ENCODE peak calls at places on chromosomes 13 and 19, in six cellular contexts. A is astrocyte of the spinal cord; B is naive thymus-derived CD8-positive, alpha-beta T cell; R is stomach; H is activated CD4-positive, CD25-positive, alpha-beta regulatory T cell; E is MV-4-11. U is an unnamed sample.

GRCh38 chr13:114106991-114107685 is 25.3 kb downstream of the RASA3 start:
- DNase-seq in A (no peak), B (no peak), R (no peak), H (no peak), E (no peak), U (no peak)

GRCh38 chr19:595326-596262 is 5.9 kb downstream of the HCN2 start:
- DNase-seq in A (no peak), B (no peak), R (no peak), H (no peak), E (no peak), U (no peak)

GRCh38 chr19:33404916-33405315 is 31.4 kb downstream of the CEBPG start:
- DNase-seq in A (no peak), B (no peak), R (no peak), H (no peak), E (no peak), U (no peak)

GRCh38 chr13:51501096-51501495 is 48.3 kb upstream of the INTS6 start:
- DNase-seq in A (no peak), B (no peak), R (no peak), H (no peak), E (no peak), U (no peak)

GRCh38 chr13:83878691-83879410 is 3.4 kb downstream of the SLITRK1 start:
- DNase-seq in A (no peak), B (no peak), R (no peak), H (no peak), E (no peak), U (no peak)

GRCh38 chr13:97440598-97440997 is 6.6 kb downstream of the RAP2A start:
- DNase-seq in A (no peak), B (no peak), R (no peak), H (no peak), E (no peak), U (no peak)

GRCh38 chr19:7681336-7682174 is 922 bp downstream of the TRAPPC5 start:
- DNase-seq in A (peak), B (peak), R (peak), H (peak), E (peak), U (no peak)

GRCh38 chr13:85974604-85975366 is 175.6 kb upstream of the SLITRK6 start:
- DNase-seq in A (no peak), B (no peak), R (no peak), H (no peak), E (no peak), U (no peak)

GRCh38 chr13:46667687-46668281 is 114.8 kb downstream of the LRCH1 start:
- DNase-seq in A (peak), B (no peak), R (no peak), H (no peak), E (peak), U (no peak)

GRCh38 chr13:51689597-51689996 is 105.3 kb downstream of the WDFY2 start:
- DNase-seq in A (no peak), B (no peak), R (no peak), H (no peak), E (no peak), U (no peak)

GRCh38 chr13:46101488-46102289 is 3.1 kb downstream of the CPB2 start:
- DNase-seq in A (no peak), B (no peak), R (no peak), H (no peak), E (peak), U (no peak)

GRCh38 chr13:70723732-70724131 is 615.5 kb upstream of the KLHL1 start:
- DNase-seq in A (peak), B (no peak), R (no peak), H (no peak), E (no peak), U (no peak)

GRCh38 chr13:21639604-21640003 is 31.3 kb upstream of the FGF9 start:
- DNase-seq in A (no peak), B (no peak), R (no peak), H (no peak), E (no peak), U (no peak)